ENCODE peak calls at places on chromosomes 5 and 9, in ten cellular contexts. U is ELR; X is EL; N is smooth muscle cell of the brain vasculature; E is ELF-1; L is retina; S is stimulated activated CD4-positive, alpha-beta T cell treated with anti-CD3 and anti-CD28 coated beads, Interleukin-4, amount 100 ng/mL, for 24 hours; F is uterus; P is NCI-H2029; V is astrocyte of the spinal cord. B is an unnamed sample.

GRCh38 chr5:74767579-74767913 is 497 bp downstream of the NSA2 start:
- DNase-seq in P (no peak), X (peak; percentile 57), U (peak; percentile 55), E (no peak), S (peak; percentile 25), L (no peak), N (no peak), F (no peak), V (no peak), B (no peak)

GRCh38 chr9:80836013-80836412 is 853.3 kb downstream of the TLE1 start:
- DNase-seq in N (no peak), X (no peak), S (no peak), V (no peak), U (no peak), F (no peak), P (no peak), L (no peak), E (no peak), B (no peak)

GRCh38 chr9:114869845-114870244 is 60.5 kb downstream of the TNFSF8 start:
- DNase-seq in N (no peak), X (no peak), L (no peak), P (peak; percentile 64), V (no peak), U (no peak), E (peak; percentile 87), S (no peak), F (no peak), B (no peak)

GRCh38 chr9:123929177-123929869 is 603 bp downstream of the DENND1A start:
- DNase-seq in L (peak; percentile 38), F (peak; percentile 22), N (no peak), U (peak; percentile 46), S (peak; percentile 18), E (no peak), V (no peak), P (peak; percentile 14), X (peak; percentile 23), B (no peak)

GRCh38 chr5:59810041-59810440 is 83.5 kb downstream of the PDE4D start:
- DNase-seq in V (peak; percentile 74), P (peak; percentile 42), L (peak; percentile 81), E (peak; percentile 47), S (peak; percentile 69), X (peak; percentile 78), F (peak; percentile 68), N (no peak), U (peak; percentile 75), B (peak; percentile 72)

GRCh38 chr5:135341696-135342095 is 57.3 kb downstream of the MACROH2A1 start:
- DNase-seq in X (no peak), P (no peak), U (no peak), L (no peak), F (no peak), N (no peak), S (no peak), E (no peak), V (no peak), B (no peak)

GRCh38 chr9:133339641-133340040 is 3.7 kb upstream of the SURF6 start:
- DNase-seq in L (no peak), P (no peak), X (no peak), N (no peak), U (no peak), E (no peak), S (no peak), F (no peak), V (no peak), B (no peak)

GRCh38 chr5:25858019-25858418 is 1180.4 kb downstream of the CDH9 start:
- DNase-seq in F (no peak), P (no peak), U (no peak), X (no peak), N (no peak), V (no peak), E (peak; percentile 37), S (no peak), L (no peak), B (no peak)

GRCh38 chr5:167797933-167798332 is 493.5 kb upstream of the WWC1 start:
- DNase-seq in P (no peak), U (no peak), L (no peak), N (no peak), X (peak; percentile 9), V (no peak), F (no peak), E (no peak), S (no peak), B (no peak)

GRCh38 chr5:9207820-9208418 is 338.0 kb downstream of the SEMA5A start:
- DNase-seq in X (peak; percentile 66), S (no peak), L (no peak), V (peak; percentile 68), E (no peak), F (no peak), N (no peak), U (peak; percentile 80), P (peak; percentile 39), B (no peak)

GRCh38 chr9:17906204-17906840 is 327.5 kb downstream of the SH3GL2 start:
- DNase-seq in F (peak; percentile 63), V (no peak), L (peak; percentile 81), X (no peak), U (no peak), P (no peak), N (no peak), E (peak; percentile 38), S (no peak), B (no peak)

GRCh38 chr9:96566401-96567202 is 53.0 kb downstream of the CDC14B start:
- DNase-seq in U (peak; percentile 72), E (peak; percentile 88), S (peak; percentile 77), V (peak; percentile 38), F (peak; percentile 58), X (peak; percentile 68), P (peak; percentile 9), N (no peak), L (peak; percentile 73), B (peak; percentile 77)

GRCh38 chr9:107068581-107068980 is 205.6 kb downstream of the ZNF462 start:
- DNase-seq in N (no peak), S (no peak), V (no peak), E (no peak), F (no peak), L (no peak), P (no peak), U (no peak), X (no peak), B (peak; percentile 20)

GRCh38 chr5:91417219-91417618 is 34.1 kb upstream of the ARRDC3 start:
- DNase-seq in V (peak; percentile 7), L (no peak), U (no peak), P (no peak), N (no peak), S (no peak), F (no peak), X (peak; percentile 1), E (no peak), B (no peak)

GRCh38 chr9:97567894-97568202 is 65.3 kb downstream of the TSTD2 start:
- DNase-seq in P (no peak), S (no peak), N (no peak), U (no peak), X (no peak), L (no peak), E (no peak), F (no peak), V (no peak), B (no peak)

GRCh38 chr9:13750639-13751038 is 471.1 kb upstream of the MPDZ start:
- DNase-seq in U (no peak), S (no peak), P (no peak), F (no peak), E (no peak), L (no peak), X (no peak), V (no peak), N (no peak), B (no peak)

GRCh38 chr9:116855881-116856662 is 169.0 kb downstream of the TRIM32 start:
- DNase-seq in U (no peak), L (no peak), P (no peak), E (peak; percentile 62), S (no peak), V (no peak), N (no peak), F (no peak), X (no peak), B (no peak)

GRCh38 chr9:136077491-136077890 is 17.6 kb downstream of the NACC2 start:
- DNase-seq in S (no peak), X (no peak), N (no peak), F (no peak), V (no peak), P (no peak), L (no peak), U (no peak), E (no peak), B (no peak)

GRCh38 chr5:58123501-58123900 is 336.4 kb downstream of the PLK2 start:
- DNase-seq in P (no peak), F (no peak), L (no peak), E (no peak), N (no peak), S (no peak), U (no peak), X (no peak), V (no peak), B (no peak)

GRCh38 chr5:130337179-130337888 is 433.1 kb downstream of the CHSY3 start:
- DNase-seq in N (peak; percentile 13), P (no peak), L (no peak), S (no peak), F (no peak), X (peak; percentile 56), U (peak; percentile 79), V (peak; percentile 65), E (no peak), B (no peak)

GRCh38 chr9:75504721-75505120 is 385.8 kb upstream of the PCSK5 start:
- DNase-seq in X (no peak), F (no peak), U (no peak), L (no peak), P (no peak), E (no peak), N (no peak), S (no peak), V (no peak), B (no peak)

B was measured in mucosa of gallbladder.